ENCODE peak calls at places on chromosomes 16 and 17, in nine cellular contexts. K is transverse colon, F is stomach, H is H1, T is HCT116, J is sigmoid colon, U is endothelial cell of umbilical vein, P is upper lobe of left lung, A is prostate gland. N is an unnamed sample. For H3K4me1, the result is how much of the 10 kb centered on the place peaks cover.

GRCh38 chr16:85645021-85645589 is 32.0 kb downstream of the GSE1 start:
- DNase-seq in H (no peak), J (no peak), K (peak), P (no peak), F (peak), A (no peak), T (peak), U (no peak), N (no peak)

GRCh38 chr17:68456529-68457167 is 648 bp downstream of the WIPI1 start:
- DNase-seq in P (peak), F (peak), T (peak), H (peak), K (peak), J (peak), U (peak), A (peak), N (peak)

GRCh38 chr16:2151188-2152091 is 3.0 kb downstream of the RAB26 start:
- DNase-seq in U (no peak), P (no peak), H (peak), A (no peak), F (no peak), T (no peak), K (no peak), J (no peak), N (no peak)

GRCh38 chr16:26787924-26788323 is 278.8 kb upstream of the C16orf82 start:
- DNase-seq in H (no peak), F (no peak), T (peak), A (no peak), K (no peak), J (no peak), P (no peak), U (no peak), N (no peak)

GRCh38 chr17:50169121-50169764 is 3.4 kb downstream of the SGCA start:
- DNase-seq in K (peak), U (peak), T (peak), P (no peak), A (no peak), J (no peak), H (peak), F (no peak), N (no peak)

GRCh38 chr17:45143767-45144198 is 4.5 kb upstream of the HEXIM1 start:
- DNase-seq in K (peak), T (no peak), J (peak), A (peak), P (peak), H (no peak), F (peak), U (no peak), N (peak)

GRCh38 chr17:42312285-42313130 is 24.2 kb downstream of the STAT5A start:
- DNase-seq in J (peak), P (peak), U (peak), H (peak), A (peak), F (peak), T (no peak), K (peak), N (no peak)

GRCh38 chr16:16009396-16009795 is 60.0 kb downstream of the ABCC1 start:
- DNase-seq in A (no peak), F (no peak), J (no peak), T (no peak), K (no peak), H (no peak), U (no peak), P (no peak), N (no peak)

GRCh38 chr16:81530814-81531213 is 86.2 kb downstream of the CMIP start:
- DNase-seq in A (no peak), T (no peak), P (no peak), U (no peak), F (no peak), H (no peak), K (no peak), J (no peak), N (no peak)

GRCh38 chr17:45294506-45294905 is 22.3 kb downstream of the MAP3K14 start:
- DNase-seq in P (peak), H (no peak), J (no peak), K (no peak), U (peak), T (no peak), F (peak), A (peak), N (no peak)

GRCh38 chr17:32112416-32112815 is 29.9 kb upstream of the RHOT1 start:
- DNase-seq in K (no peak), A (no peak), F (no peak), U (no peak), T (no peak), P (no peak), H (peak), J (no peak), N (no peak)

GRCh38 chr17:64460955-64461354 is 12.0 kb downstream of the MILR1 start:
- DNase-seq in U (peak), K (no peak), P (no peak), A (no peak), F (no peak), T (no peak), H (no peak), J (no peak), N (no peak)

GRCh38 chr17:46979023-46979870 is at the start of gene RPRML:
- DNase-seq in A (no peak), F (peak), H (peak), P (no peak), T (no peak), K (peak), J (no peak), U (peak), N (no peak)

GRCh38 chr16:68514511-68514910 is 24.6 kb upstream of the ZFP90 start:
- DNase-seq in H (no peak), P (no peak), A (no peak), K (no peak), J (no peak), T (no peak), F (no peak), U (no peak), N (no peak)

GRCh38 chr17:50013079-50013478 is 18.1 kb upstream of the DLX3 start:
- DNase-seq in T (no peak), U (no peak), A (no peak), P (no peak), J (no peak), F (peak), H (no peak), K (no peak), N (no peak)

GRCh38 chr17:42980766-42981397 is 517 bp downstream of the RUNDC1 start:
- DNase-seq in P (peak), K (peak), J (peak), U (peak), T (peak), H (peak), A (peak), F (peak), N (no peak)

GRCh38 chr17:61314368-61315078 is 85.1 kb upstream of the TBX2 start:
- DNase-seq in T (no peak), H (no peak), K (no peak), U (no peak), A (peak), J (no peak), P (peak), F (peak), N (no peak)

GRCh38 chr16:77171750-77172635 is 19.0 kb upstream of the MON1B start:
- DNase-seq in K (no peak), J (no peak), F (no peak), A (peak), U (peak), P (no peak), H (no peak), T (peak), N (no peak)

GRCh38 chr16:16073884-16074781 is 124.7 kb downstream of the ABCC1 start:
- DNase-seq in P (peak), U (no peak), A (no peak), K (peak), T (no peak), J (no peak), F (peak), H (peak), N (no peak)

GRCh38 chr16:6122401-6122800 is 1024.8 kb upstream of the EEF2KMT start:
- DNase-seq in P (no peak), J (no peak), U (no peak), K (no peak), F (no peak), A (no peak), T (no peak), H (no peak), N (no peak)

GRCh38 chr17:54864636-54865420 is 35.8 kb upstream of the TOM1L1 start:
- DNase-seq in F (no peak), H (no peak), J (no peak), T (no peak), A (no peak), P (no peak), K (no peak), U (no peak), N (peak)

GRCh38 chr16:67426950-67427349 is 4.0 kb upstream of the HSD11B2 start:
- DNase-seq in K (no peak), A (no peak), F (no peak), J (no peak), P (no peak), T (no peak), H (no peak), U (no peak), N (no peak)

GRCh38 chr16:84262939-84263338 is 23.1 kb upstream of the KCNG4 start:
- DNase-seq in A (no peak), H (no peak), J (no peak), F (no peak), T (no peak), U (no peak), P (no peak), K (no peak), N (no peak)

GRCh38 chr16:27174007-27174406 is 29.3 kb upstream of the KDM8 start:
- DNase-seq in U (no peak), P (peak), K (peak), T (no peak), F (no peak), A (peak), J (no peak), H (no peak), N (no peak)

GRCh38 chr17:58324409-58325288 is 3.9 kb downstream of the TSPOAP1 start:
- DNase-seq in A (peak), U (no peak), K (peak), P (peak), T (no peak), J (no peak), F (peak), H (peak), N (no peak)

GRCh38 chr17:49616546-49617205 is 41.0 kb downstream of the NXPH3 start:
- DNase-seq in U (no peak), A (no peak), H (no peak), P (no peak), K (peak), T (no peak), F (peak), J (peak), N (no peak)

GRCh38 chr16:69709456-69710084 is 16.8 kb downstream of the NQO1 start:
- DNase-seq in K (no peak), F (no peak), T (peak), J (no peak), U (peak), P (no peak), H (peak), A (peak), N (peak)

GRCh38 chr16:66270333-66270927 is 96.1 kb upstream of the CDH5 start:
- DNase-seq in J (peak), F (peak), H (peak), P (peak), K (peak), T (peak), U (peak), A (peak), N (no peak)

GRCh38 chr16:66325977-66326376 is 40.5 kb upstream of the CDH5 start:
- DNase-seq in H (no peak), T (no peak), A (no peak), K (no peak), P (no peak), F (no peak), U (no peak), J (no peak), N (no peak)

GRCh38 chr17:38798614-38799500 is 499 bp downstream of the PIP4K2B start:
- DNase-seq in P (peak), T (no peak), H (no peak), F (peak), K (peak), A (peak), J (peak), U (peak), N (no peak)

GRCh38 chr16:49488336-49488735 is 114.7 kb downstream of the C16orf78 start:
- DNase-seq in A (no peak), K (peak), T (no peak), P (peak), U (no peak), H (no peak), F (no peak), J (peak), N (no peak)

GRCh38 chr17:47665655-47666054 is 15.9 kb downstream of the KPNB1 start:
- DNase-seq in T (no peak), A (no peak), P (no peak), F (no peak), K (no peak), U (no peak), J (no peak), H (no peak), N (no peak)

GRCh38 chr16:84271866-84272265 is 22.8 kb upstream of the WFDC1 start:
- DNase-seq in U (no peak), P (no peak), F (no peak), K (no peak), A (no peak), J (no peak), H (no peak), T (no peak), N (no peak)

GRCh38 chr17:57544834-57545463 is 200.2 kb downstream of the CCDC182 start:
- DNase-seq in P (no peak), F (no peak), K (no peak), T (no peak), H (no peak), U (no peak), A (no peak), J (no peak), N (no peak)

GRCh38 chr17:62626719-62627218 is 701 bp upstream of the MRC2 start:
- DNase-seq in T (no peak), A (no peak), P (no peak), U (no peak), H (no peak), J (peak), F (no peak), K (no peak), N (no peak)

GRCh38 chr16:78436846-78437245 is 337.4 kb downstream of the WWOX start:
- DNase-seq in P (no peak), U (no peak), J (no peak), K (no peak), A (no peak), H (peak), T (no peak), F (no peak), N (peak)
- H3K4me1 ChIP-seq in P (under half), U (under half), J (under half), K (under half), A (under half), H (under half), T (under half), F (under half), N (under half)

DNA sequence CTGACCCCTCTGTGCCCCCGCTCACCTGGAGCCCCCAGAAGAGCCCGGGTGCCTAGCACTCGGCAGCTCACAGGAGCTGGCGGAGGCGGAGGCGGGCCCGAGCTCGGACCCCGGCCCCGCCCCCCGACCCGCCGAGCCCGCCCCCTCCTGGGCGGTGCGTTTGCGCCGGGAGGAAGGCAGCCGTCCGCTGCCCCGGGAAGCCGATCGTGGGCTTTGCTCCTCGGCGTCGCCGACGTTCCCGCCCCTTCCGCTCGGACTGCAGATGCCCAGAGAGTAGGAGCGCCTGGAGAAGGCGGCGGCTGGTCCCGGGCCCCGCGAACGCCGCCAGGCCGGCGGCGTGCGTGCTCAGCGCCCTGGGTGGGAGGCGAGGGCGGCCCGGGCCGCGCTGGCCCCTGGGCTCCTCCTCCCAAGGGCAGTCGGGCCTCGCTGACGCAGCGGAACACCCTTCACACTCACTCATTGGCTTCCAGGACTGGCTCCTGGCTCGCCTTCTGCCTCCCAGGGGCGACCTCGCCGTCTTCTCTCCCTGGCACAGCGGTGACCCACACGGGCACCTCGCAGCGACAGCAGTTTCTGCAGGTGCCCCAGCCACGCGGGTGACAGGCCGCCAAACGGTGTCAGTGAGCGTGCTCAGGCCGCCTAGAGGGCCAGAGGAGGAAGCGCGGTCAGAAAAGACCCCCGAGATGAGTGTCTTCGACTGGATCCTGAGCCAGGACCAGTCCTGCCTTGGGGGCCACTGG is at the start of gene PLSCR3:
- DNase-seq in T (no peak), A (peak), U (peak), J (peak), K (peak), P (peak), F (peak), H (peak), N (peak)
- TF ChIP-seq POLR2AphosphoS5 in T (peak), A (peak), U (peak), J (peak), K (peak), P (peak), F (peak), H (no peak), N (peak)

GRCh38 chr17:79993390-79994221 is 42.1 kb downstream of the TBC1D16 start:
- DNase-seq in H (no peak), T (no peak), F (peak), J (peak), A (peak), P (peak), U (no peak), K (peak), N (no peak)

GRCh38 chr17:79990704-79991103 is 45.0 kb downstream of the TBC1D16 start:
- DNase-seq in A (no peak), K (no peak), P (no peak), T (no peak), U (no peak), F (no peak), J (no peak), H (no peak), N (no peak)

GRCh38 chr17:79991140-79991923 is 44.3 kb downstream of the TBC1D16 start:
- DNase-seq in H (peak), P (peak), T (peak), K (peak), A (peak), U (peak), J (peak), F (peak), N (peak)

GRCh38 chr17:79992657-79993389 is 42.8 kb downstream of the TBC1D16 start:
- DNase-seq in T (no peak), P (no peak), U (no peak), J (no peak), A (no peak), H (no peak), K (no peak), F (no peak), N (no peak)

DNA sequence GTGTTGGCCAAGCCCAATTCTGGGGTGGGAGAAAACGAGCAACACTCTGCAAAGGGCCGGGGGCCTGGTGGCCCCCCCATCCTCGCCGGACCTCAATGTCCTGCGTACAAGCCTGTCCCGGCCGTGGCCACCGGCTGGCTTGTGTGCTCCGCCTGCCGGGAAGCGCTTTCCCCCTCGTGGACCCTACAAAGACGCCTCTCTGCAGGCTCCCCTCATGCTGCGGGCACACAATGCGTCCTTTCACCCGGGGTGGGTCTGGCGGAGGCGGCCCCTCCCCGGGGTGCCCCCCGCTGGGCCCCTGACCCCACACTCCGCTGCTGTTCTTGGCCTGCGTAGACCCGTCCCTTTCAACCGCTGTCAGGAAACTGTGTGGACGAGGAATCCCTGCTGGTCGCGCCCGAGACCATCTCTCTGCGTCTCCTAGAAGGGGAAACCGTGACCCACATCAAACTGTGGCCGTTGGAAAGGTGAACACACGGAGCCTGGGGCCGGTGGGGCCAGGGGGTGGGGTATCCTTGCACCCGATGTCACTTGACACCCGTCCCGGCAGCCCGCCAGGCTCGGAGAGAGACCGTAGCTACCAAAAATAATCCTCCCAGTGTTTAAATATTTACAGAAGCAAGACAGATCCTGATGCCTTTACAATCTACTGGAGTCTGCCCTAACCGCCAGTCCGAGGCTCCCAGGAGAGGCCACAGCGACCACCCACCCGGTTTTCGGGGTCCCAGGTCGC is 43.6 kb downstream of the TBC1D16 start:
- DNase-seq in J (no peak), K (peak), F (peak), T (no peak), P (no peak), H (no peak), A (peak), U (no peak), N (no peak)
- TF ChIP-seq CTCF in J (no peak), K (peak), F (no peak), T (no peak), P (no peak), H (no peak), A (no peak), U (no peak), N (no peak)

GRCh38 chr17:40103742-40104095 is 3.3 kb upstream of the NR1D1 start:
- DNase-seq in H (no peak), U (no peak), T (no peak), P (no peak), J (no peak), K (no peak), A (no peak), F (no peak), N (no peak)
- H3K4me1 ChIP-seq in H (under half), U (under half), T (under half), P (half or more), J (half or more), K (half or more), A (under half), F (half or more), N (half or more)

GRCh38 chr16:525123-525519 is 2.4 kb upstream of the CAPN15 start:
- DNase-seq in A (no peak), H (no peak), K (no peak), U (no peak), F (no peak), P (no peak), T (no peak), J (no peak), N (no peak)

GRCh38 chr16:521381-522210 is 5.9 kb upstream of the CAPN15 start:
- DNase-seq in H (peak), U (no peak), A (no peak), J (no peak), F (peak), P (no peak), K (peak), T (no peak), N (no peak)

GRCh38 chr16:524274-525011 is 3.1 kb upstream of the CAPN15 start:
- DNase-seq in K (no peak), A (no peak), F (no peak), T (no peak), H (no peak), U (no peak), P (no peak), J (no peak), N (no peak)

GRCh38 chr16:522320-523096 is 5.0 kb upstream of the CAPN15 start:
- DNase-seq in K (no peak), F (no peak), T (no peak), A (no peak), J (no peak), P (no peak), U (no peak), H (no peak), N (no peak)

DNA sequence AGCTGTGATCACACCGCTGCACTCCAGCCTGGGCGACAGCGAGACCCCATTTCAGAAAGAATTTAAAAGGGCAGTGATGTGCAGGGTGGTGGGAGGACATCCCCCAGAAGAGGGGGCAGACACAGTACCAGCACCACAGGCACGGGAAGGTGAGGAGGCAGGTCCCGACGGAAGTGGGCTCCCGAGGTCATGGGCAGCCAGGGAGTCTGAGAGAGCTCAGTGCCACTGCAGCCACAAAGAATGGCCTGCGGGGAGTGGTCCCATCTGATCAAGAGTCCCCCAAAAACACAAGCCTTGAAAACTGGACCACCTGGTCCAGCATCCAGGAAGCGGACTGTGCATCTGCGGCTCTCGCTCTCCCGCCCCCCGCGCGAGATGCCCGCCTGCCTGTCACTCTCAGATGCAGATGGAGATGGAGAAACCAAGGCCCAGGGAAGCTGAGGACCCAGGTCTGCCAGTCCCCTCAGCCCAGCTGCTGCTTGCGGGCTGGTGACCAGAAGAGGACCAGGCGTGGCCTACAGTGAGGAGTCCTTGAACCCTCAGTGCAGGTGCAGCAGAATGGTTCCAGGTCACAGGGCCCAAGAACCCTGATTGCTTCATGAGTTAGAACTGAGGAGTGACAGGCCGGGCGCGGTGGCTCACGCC is 4.3 kb upstream of the CAPN15 start:
- DNase-seq in P (no peak), H (no peak), J (no peak), U (no peak), T (no peak), A (no peak), F (no peak), K (no peak), N (no peak)
- TF ChIP-seq POLR2AphosphoS5 in P (no peak), H (no peak), J (no peak), U (no peak), T (peak), A (no peak), F (no peak), K (no peak), N (no peak)

N was measured in esophagus muscularis mucosa.